ENCODE peak calls at places on chromosomes 2 and 18, in eight cellular contexts. Z, U, Q, V, I, K, A and F are unnamed samples.
A peak's percentile ranks its signal among the peaks of the same experiment; 100 is the strongest.

GRCh38 chr2:98912221-98912851 is 23.7 kb downstream of the CRACDL start:
- DNase-seq in I (no peak), Z (no peak), V (peak; percentile 89), Q (peak; percentile 90), U (peak; percentile 65), A (peak; percentile 72), K (no peak), F (peak; percentile 70)

GRCh38 chr18:470661-471501 is 29.6 kb downstream of the COLEC12 start:
- DNase-seq in I (no peak), Q (peak; percentile 38), A (no peak), Z (no peak), K (no peak), V (peak; percentile 69), U (no peak), F (no peak)

GRCh38 chr18:61669320-61669719 is 223.5 kb downstream of the RNF152 start:
- DNase-seq in A (peak; percentile 27), U (no peak), K (no peak), Z (no peak), V (peak; percentile 89), I (no peak), Q (no peak), F (no peak)

GRCh38 chr2:200860092-200860795 is 4.2 kb downstream of the CLK1 start:
- DNase-seq in Z (no peak), V (no peak), Q (no peak), U (no peak), I (no peak), A (no peak), K (no peak), F (no peak)

GRCh38 chr2:11955314-11955713 is 208.9 kb downstream of the LPIN1 start:
- DNase-seq in Z (no peak), I (no peak), U (no peak), V (peak; percentile 3), K (no peak), Q (peak; percentile 10), A (no peak), F (no peak)

GRCh38 chr2:134177351-134177931 is 76.4 kb upstream of the MGAT5 start:
- DNase-seq in I (no peak), U (no peak), Z (no peak), K (no peak), A (no peak), Q (no peak), V (peak; percentile 27), F (no peak)

GRCh38 chr2:40488927-40489677 is 37.2 kb upstream of the SLC8A1 start:
- DNase-seq in K (no peak), V (peak; percentile 57), Q (no peak), Z (no peak), U (peak; percentile 64), I (no peak), A (no peak), F (no peak)

GRCh38 chr2:213934560-213934959 is 476.3 kb upstream of the VWC2L start:
- DNase-seq in Q (peak; percentile 62), U (no peak), Z (no peak), I (no peak), V (peak; percentile 2), A (no peak), K (no peak), F (no peak)

GRCh38 chr2:48313036-48313877 is 216.7 kb upstream of the STON1 start:
- DNase-seq in Z (no peak), A (no peak), I (no peak), Q (no peak), V (no peak), K (no peak), U (no peak), F (no peak)

GRCh38 chr2:124815386-124815785 is 790.3 kb downstream of the CNTNAP5 start:
- DNase-seq in K (no peak), A (no peak), I (no peak), V (no peak), U (no peak), Z (no peak), Q (no peak), F (no peak)

GRCh38 chr2:43837831-43838559 is 644 bp downstream of the ABCG5 start:
- DNase-seq in K (no peak), Z (no peak), I (no peak), U (no peak), A (no peak), V (no peak), Q (no peak), F (no peak)

GRCh38 chr2:235303499-235304291 is 190.1 kb upstream of the AGAP1 start:
- DNase-seq in Q (no peak), K (no peak), A (no peak), U (no peak), I (no peak), V (no peak), Z (no peak), F (no peak)

GRCh38 chr18:63273170-63273925 is 46.2 kb downstream of the BCL2 start:
- DNase-seq in Z (no peak), Q (no peak), I (no peak), K (no peak), A (no peak), V (no peak), U (no peak), F (no peak)

GRCh38 chr2:147543056-147543455 is 301.8 kb upstream of the ACVR2A start:
- DNase-seq in K (no peak), A (no peak), V (peak; percentile 5), U (no peak), Z (no peak), I (no peak), Q (peak; percentile 13), F (no peak)

GRCh38 chr18:50114448-50114847 is 80.5 kb downstream of the MYO5B start:
- DNase-seq in K (no peak), I (no peak), U (no peak), A (no peak), V (no peak), Z (no peak), Q (no peak), F (no peak)

GRCh38 chr2:120594856-120595685 is 140.6 kb upstream of the GLI2 start:
- DNase-seq in V (no peak), Z (peak; percentile 81), I (no peak), A (no peak), K (no peak), U (no peak), Q (peak; percentile 51), F (peak; percentile 24)

GRCh38 chr18:72675394-72675793 is 131.3 kb upstream of the CBLN2 start:
- DNase-seq in U (no peak), V (no peak), Q (no peak), I (no peak), A (no peak), K (no peak), Z (no peak), F (no peak)

GRCh38 chr2:74031203-74031602 is 46.5 kb downstream of the TET3 start:
- DNase-seq in Z (no peak), U (no peak), V (no peak), K (no peak), I (no peak), A (no peak), Q (no peak), F (no peak)

GRCh38 chr18:55863876-55864275 is 275.9 kb upstream of the TCF4 start:
- DNase-seq in U (peak; percentile 64), I (no peak), Z (no peak), A (no peak), Q (no peak), K (peak; percentile 25), V (peak; percentile 40), F (no peak)

GRCh38 chr2:230410861-230411464 is 5.0 kb upstream of the SP100 start:
- DNase-seq in V (no peak), A (no peak), U (no peak), I (no peak), K (no peak), Z (no peak), Q (no peak), F (no peak)

GRCh38 chr2:213151437-213152064 is at the start of gene IKZF2:
- DNase-seq in Z (peak; percentile 84), I (peak; percentile 83), A (peak; percentile 80), V (peak; percentile 94), Q (peak; percentile 86), U (peak; percentile 91), K (peak; percentile 85), F (peak; percentile 64)

GRCh38 chr18:70420151-70420898 is 131.5 kb downstream of the SOCS6 start:
- DNase-seq in Z (no peak), K (no peak), U (no peak), A (no peak), I (no peak), V (peak; percentile 71), Q (no peak), F (no peak)

GRCh38 chr2:70767094-70767698 is 804 bp downstream of the ADD2 start:
- DNase-seq in V (no peak), Q (no peak), A (no peak), I (no peak), U (no peak), K (no peak), Z (peak; percentile 74), F (no peak)

GRCh38 chr2:29195796-29196195 is 80.6 kb downstream of the CLIP4 start:
- DNase-seq in K (no peak), A (no peak), I (no peak), Q (no peak), Z (no peak), U (no peak), V (no peak), F (no peak)

GRCh38 chr18:24296273-24296672 is 101.4 kb downstream of the OSBPL1A start:
- DNase-seq in U (no peak), I (no peak), V (peak; percentile 4), A (no peak), K (no peak), Z (no peak), Q (no peak), F (no peak)

DNA sequence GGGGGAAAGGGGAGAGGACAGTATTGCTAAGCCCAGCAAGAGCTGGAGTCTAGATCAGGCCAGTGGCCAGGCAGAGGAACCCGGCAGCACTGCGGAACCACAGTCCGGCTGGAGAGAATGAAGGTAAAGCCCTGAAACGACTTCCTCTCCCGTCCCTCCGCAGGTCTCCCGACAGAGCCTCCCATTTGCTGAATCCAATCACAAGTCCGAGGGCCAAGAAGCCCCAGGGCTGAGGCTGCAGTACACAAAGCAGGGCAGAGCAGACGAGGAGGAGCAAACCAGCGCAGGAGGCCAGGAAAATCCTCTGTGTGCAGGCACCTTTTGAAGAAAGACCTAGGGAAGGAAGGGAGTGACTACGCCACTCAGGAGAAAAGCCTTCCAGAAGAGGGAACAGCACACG is 104.4 kb downstream of the OSBPL1A start:
- DNase-seq in V (no peak), U (no peak), Z (no peak), I (no peak), A (no peak), Q (no peak), K (no peak), F (no peak)
- H3K27ac ChIP-seq in V (no peak overlapping the region), U (no peak overlapping the region), Z (no peak overlapping the region), I (no peak overlapping the region), A (no peak overlapping the region), Q (no peak overlapping the region), K (no peak overlapping the region), F (no peak overlapping the region)

GRCh38 chr2:237490009-237490804 is 3.2 kb downstream of the MLPH start:
- DNase-seq in Q (peak; percentile 94), V (no peak), U (no peak), Z (no peak), K (no peak), I (no peak), A (no peak), F (no peak)
- H3K27ac ChIP-seq in Q (peak overlapping the region; percentile 98), V (no peak overlapping the region), U (no peak overlapping the region), Z (no peak overlapping the region), K (peak overlapping the region; percentile 91), I (no peak overlapping the region), A (no peak overlapping the region), F (peak overlapping the region; percentile 96)

GRCh38 chr2:164155558-164155957 is 419.8 kb upstream of the FIGN start:
- DNase-seq in K (no peak), V (no peak), Z (no peak), A (no peak), U (no peak), Q (no peak), I (no peak), F (no peak)
- H3K27ac ChIP-seq in K (no peak overlapping the region), V (no peak overlapping the region), Z (no peak overlapping the region), A (no peak overlapping the region), U (no peak overlapping the region), Q (no peak overlapping the region), I (no peak overlapping the region), F (no peak overlapping the region)

GRCh38 chr2:207855591-207855990 is 85.9 kb upstream of the FZD5 start:
- DNase-seq in Q (no peak), Z (no peak), A (no peak), K (no peak), V (no peak), I (no peak), U (no peak), F (no peak)
- H3K27ac ChIP-seq in Q (no peak overlapping the region), Z (no peak overlapping the region), A (peak overlapping the region; percentile 54), K (no peak overlapping the region), V (no peak overlapping the region), I (no peak overlapping the region), U (no peak overlapping the region), F (no peak overlapping the region)